ENCODE peak calls at places on chromosomes 3 and 15, in nine cellular contexts. Z is cardiac muscle cell; W is lower lobe of right lung; G is trophoblast cell; H is CD8-positive, alpha-beta T cell; E is lung; J is left ventricle myocardium inferior; Y is sigmoid colon; N is pancreas. C is an unnamed sample.

GRCh38 chr15:74203914-74204431 is 1.4 kb upstream of the STRA6 start:
- DNase-seq in J (peak), H (no peak), E (no peak), W (no peak), N (no peak), Y (no peak), Z (no peak), G (no peak), C (peak)

GRCh38 chr3:178005961-178006360 is 530.3 kb upstream of the KCNMB2 start:
- DNase-seq in G (no peak), Z (no peak), N (no peak), E (no peak), J (no peak), H (no peak), W (no peak), Y (no peak), C (no peak)

GRCh38 chr3:164417955-164418354 is 660.3 kb downstream of the SI start:
- DNase-seq in E (no peak), Z (no peak), J (no peak), H (no peak), N (no peak), W (no peak), Y (no peak), G (no peak), C (no peak)

GRCh38 chr15:41666353-41666920 is 6.2 kb downstream of the MGA start:
- DNase-seq in E (no peak), H (no peak), N (no peak), Z (no peak), W (no peak), J (no peak), G (no peak), Y (no peak), C (no peak)

GRCh38 chr3:186067360-186068242 is 41.3 kb downstream of the ETV5 start:
- DNase-seq in H (no peak), Y (no peak), W (no peak), N (no peak), Z (no peak), J (no peak), E (no peak), G (no peak), C (no peak)

GRCh38 chr3:155391104-155391503 is 97.6 kb upstream of the STRIT1 start:
- DNase-seq in G (no peak), N (no peak), E (no peak), Z (no peak), Y (no peak), J (no peak), H (no peak), W (no peak), C (no peak)

GRCh38 chr3:77190281-77190841 is 150.5 kb downstream of the ROBO2 start:
- DNase-seq in Z (no peak), E (no peak), J (no peak), G (no peak), H (no peak), Y (no peak), N (no peak), W (no peak), C (no peak)

GRCh38 chr15:42692997-42693396 is 43.9 kb downstream of the CDAN1 start:
- DNase-seq in H (no peak), N (no peak), Y (no peak), W (no peak), E (no peak), G (no peak), J (no peak), Z (no peak), C (no peak)

GRCh38 chr3:54343495-54343894 is 221.1 kb downstream of the CACNA2D3 start:
- DNase-seq in H (no peak), N (no peak), Z (no peak), Y (no peak), J (no peak), G (no peak), E (no peak), W (no peak), C (no peak)

GRCh38 chr3:169556349-169556870 is 107.1 kb downstream of the MECOM start:
- DNase-seq in Y (no peak), Z (no peak), G (no peak), E (no peak), H (no peak), W (no peak), J (no peak), N (no peak), C (no peak)

GRCh38 chr3:153621988-153622387 is 460.0 kb downstream of the RAP2B start:
- DNase-seq in Z (no peak), J (no peak), H (no peak), Y (no peak), N (no peak), W (no peak), E (no peak), G (no peak), C (no peak)

GRCh38 chr15:67715166-67715565 is 110.1 kb upstream of the SKOR1 start:
- DNase-seq in Z (no peak), J (no peak), W (no peak), N (no peak), G (no peak), H (no peak), Y (no peak), E (no peak), C (no peak)

GRCh38 chr3:71305246-71306206 is 278.0 kb downstream of the FOXP1 start:
- DNase-seq in Z (peak), E (peak), G (no peak), W (no peak), Y (no peak), H (no peak), J (peak), N (no peak), C (no peak)

GRCh38 chr15:67066041-67067021 is 929 bp downstream of the SMAD3 start:
- DNase-seq in Y (peak), N (no peak), E (no peak), Z (peak), G (no peak), H (no peak), J (peak), W (no peak), C (no peak)

GRCh38 chr3:105473521-105474223 is 107.0 kb downstream of the ALCAM start:
- DNase-seq in J (no peak), E (no peak), Y (no peak), Z (peak), W (no peak), G (no peak), N (no peak), H (no peak), C (no peak)

GRCh38 chr3:45781271-45781670 is 15.1 kb downstream of the SLC6A20 start:
- DNase-seq in N (no peak), G (no peak), Z (no peak), Y (no peak), E (no peak), J (no peak), W (no peak), H (no peak), C (no peak)

GRCh38 chr3:88059380-88060160 is 515 bp downstream of the ZNF654 start:
- DNase-seq in W (no peak), G (no peak), Y (peak), N (no peak), Z (no peak), H (no peak), J (no peak), E (no peak), C (no peak)

GRCh38 chr15:82662641-82663040 is 15.5 kb upstream of the CPEB1 start:
- DNase-seq in Z (no peak), Y (no peak), G (no peak), J (no peak), N (no peak), W (no peak), E (no peak), H (no peak), C (no peak)

GRCh38 chr15:96327155-96327741 is 3.3 kb upstream of the NR2F2 start:
- DNase-seq in J (no peak), G (peak), N (no peak), Y (no peak), H (no peak), Z (peak), W (no peak), E (no peak), C (peak)

GRCh38 chr3:187720337-187720670 is 17.9 kb upstream of the RTP2 start:
- DNase-seq in E (no peak), J (no peak), Y (no peak), W (no peak), Z (no peak), N (no peak), G (no peak), H (no peak), C (no peak)

GRCh38 chr3:55307622-55308021 is 179.5 kb downstream of the WNT5A start:
- DNase-seq in J (no peak), Z (no peak), H (no peak), E (no peak), Y (no peak), G (no peak), N (no peak), W (no peak), C (no peak)

GRCh38 chr3:15313461-15313860 is 18.9 kb downstream of the SH3BP5 start:
- DNase-seq in E (peak), W (peak), H (no peak), G (no peak), J (no peak), Z (peak), N (no peak), Y (peak), C (no peak)

GRCh38 chr3:12656193-12656592 is 7.7 kb downstream of the RAF1 start:
- DNase-seq in N (no peak), G (no peak), Z (no peak), E (no peak), J (no peak), H (no peak), W (no peak), Y (no peak), C (no peak)

GRCh38 chr3:24562874-24563273 is 68.2 kb upstream of the THRB start:
- DNase-seq in W (no peak), Y (no peak), G (no peak), Z (no peak), N (no peak), E (no peak), J (no peak), H (no peak), C (no peak)

GRCh38 chr3:111315911-111316310 is 226.1 kb upstream of the CD96 start:
- DNase-seq in Z (no peak), H (no peak), G (no peak), W (no peak), N (no peak), J (no peak), Y (no peak), E (no peak), C (peak)

GRCh38 chr3:192824313-192824712 is 93.3 kb downstream of the MB21D2 start:
- DNase-seq in N (no peak), J (no peak), H (no peak), W (no peak), Y (no peak), Z (no peak), G (no peak), E (no peak), C (no peak)

GRCh38 chr3:123947482-123947881 is 13.5 kb downstream of the CCDC14 start:
- DNase-seq in Y (no peak), H (no peak), E (no peak), G (no peak), Z (no peak), J (no peak), N (no peak), W (no peak), C (no peak)

GRCh38 chr3:11080492-11080891 is 73.8 kb upstream of the HRH1 start:
- DNase-seq in J (no peak), Z (no peak), G (no peak), Y (no peak), E (no peak), N (no peak), H (no peak), W (no peak), C (peak)

GRCh38 chr15:41951571-41951970 is 20.8 kb downstream of the EHD4 start:
- DNase-seq in E (no peak), H (no peak), Z (no peak), G (no peak), W (no peak), N (no peak), J (no peak), Y (no peak), C (no peak)

GRCh38 chr15:100892013-100892355 is 12.4 kb downstream of the ALDH1A3 start:
- DNase-seq in Z (no peak), E (no peak), N (no peak), J (no peak), G (no peak), H (no peak), Y (peak), W (no peak), C (no peak)

GRCh38 chr3:70519913-70520659 is 207.6 kb upstream of the MDFIC2 start:
- DNase-seq in N (no peak), Z (no peak), E (no peak), Y (no peak), G (no peak), H (no peak), W (no peak), J (no peak), C (no peak)

GRCh38 chr15:58019503-58020376 is 45.8 kb downstream of the ALDH1A2 start:
- DNase-seq in E (no peak), J (no peak), H (no peak), G (no peak), Z (no peak), Y (no peak), W (no peak), N (no peak), C (no peak)

GRCh38 chr15:44662478-44663409 is 718 bp downstream of the SPG11 start:
- DNase-seq in Y (peak), W (peak), J (peak), N (peak), E (peak), G (peak), H (peak), Z (peak), C (peak)

DNA sequence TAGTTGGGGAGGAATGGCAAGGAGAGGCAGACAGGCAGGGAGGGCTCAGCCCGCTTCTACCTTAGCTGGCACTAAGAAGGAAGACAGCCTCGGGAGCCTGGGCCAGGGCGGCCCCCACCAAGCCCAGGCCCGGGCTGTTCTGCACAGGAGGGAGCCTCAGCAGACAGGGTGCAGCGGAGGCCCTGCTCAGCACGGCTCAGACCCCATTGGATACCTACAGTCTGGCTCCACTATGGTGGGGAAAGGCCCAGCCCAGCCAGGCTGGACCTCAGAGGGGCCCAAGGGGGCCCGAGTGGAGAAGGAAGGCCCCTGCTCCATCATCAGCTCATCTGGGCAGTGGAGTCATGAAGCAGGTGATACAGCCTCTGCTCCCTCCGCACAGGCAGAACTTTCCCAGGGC is 84.9 kb upstream of the LINGO1 start:
- DNase-seq in Z (no peak), J (no peak), G (no peak), Y (no peak), E (no peak), W (no peak), H (no peak), N (no peak), C (no peak)
- H3K27ac ChIP-seq in Z (no peak), J (no peak), G (no peak), Y (no peak), E (no peak), W (no peak), H (no peak), N (no peak), C (no peak)

DNA sequence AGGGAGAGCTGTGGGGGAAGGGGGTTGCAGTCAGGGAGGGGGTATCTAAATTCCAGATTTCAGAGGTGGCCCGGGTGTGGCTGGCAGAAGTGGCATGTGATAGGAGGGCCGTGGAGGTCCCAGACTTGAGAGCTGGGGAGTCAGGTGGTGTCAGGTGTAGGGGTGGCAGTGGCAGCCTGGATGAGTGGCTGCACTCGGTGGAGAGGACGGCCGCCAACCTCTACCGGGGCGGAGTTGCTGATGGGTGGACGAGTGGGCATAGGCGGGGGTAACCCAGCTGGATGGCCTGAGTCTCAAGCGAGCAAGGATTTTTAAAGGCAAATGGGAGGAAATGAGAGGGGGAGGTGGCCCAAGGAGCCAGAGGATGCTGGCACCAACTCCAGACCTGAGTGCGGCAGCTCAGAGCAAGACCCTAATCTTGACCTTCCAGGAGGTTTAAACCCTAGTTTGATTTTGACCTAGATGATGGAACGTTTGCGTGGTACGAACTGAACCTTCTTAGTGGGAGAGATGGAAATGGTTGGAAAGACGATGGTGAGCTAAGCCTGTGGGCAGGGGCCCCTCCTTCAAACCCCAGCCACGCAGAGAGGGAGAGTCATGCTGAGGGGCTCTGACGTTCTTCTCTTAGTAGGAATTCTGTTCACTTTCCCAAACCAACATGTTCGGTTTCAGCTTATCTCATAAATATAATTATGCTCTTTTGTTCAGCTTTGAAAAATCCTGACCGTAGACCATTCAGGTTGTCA is 8.0 kb downstream of the TRAK1 start:
- DNase-seq in W (no peak), Y (no peak), E (no peak), Z (no peak), J (no peak), N (no peak), G (no peak), H (no peak), C (no peak)
- H3K27ac ChIP-seq in W (peak), Y (peak), E (peak), Z (no peak), J (peak), N (no peak), G (peak), H (no peak), C (no peak)

GRCh38 chr3:133408366-133408765 is 8.5 kb downstream of the BFSP2 start:
- DNase-seq in Z (no peak), W (no peak), E (no peak), N (no peak), H (no peak), G (peak), J (no peak), Y (no peak), C (no peak)
- H3K27ac ChIP-seq in Z (no peak), W (no peak), E (no peak), N (no peak), H (no peak), G (no peak), J (no peak), Y (no peak), C (no peak)

DNA sequence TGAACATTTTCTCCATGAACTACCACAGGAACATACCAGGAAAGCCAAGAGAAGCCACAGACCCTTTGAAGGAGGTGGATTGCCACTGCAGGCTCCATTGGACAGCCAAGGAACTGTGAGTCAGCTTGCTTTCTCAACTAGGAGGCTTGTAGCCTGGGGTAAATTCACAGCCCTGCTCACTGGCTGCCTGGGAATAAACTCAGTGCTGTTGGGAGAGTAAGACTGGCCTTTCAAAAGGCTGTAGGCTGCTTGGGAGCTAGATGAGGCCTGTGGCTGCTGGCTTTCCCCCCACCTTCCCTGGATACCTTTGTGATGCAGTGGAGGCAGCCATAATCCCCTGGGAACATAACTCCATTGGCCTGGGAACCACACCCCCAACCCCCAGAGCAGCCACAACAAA is 223.5 kb upstream of the RBMS3 start:
- DNase-seq in J (no peak), N (no peak), Z (no peak), H (no peak), E (no peak), G (peak), W (no peak), Y (no peak), C (no peak)
- H3K27ac ChIP-seq in J (no peak), N (no peak), Z (no peak), H (no peak), E (no peak), G (peak), W (no peak), Y (no peak), C (no peak)